ENCODE peak calls at places on chromosome 21, in nine cellular contexts. V is thyroid gland, I is transverse colon, O is gastrocnemius medialis, Z is body of pancreas, N is breast epithelium, F is IMR-90, K is right lobe of liver, J is heart left ventricle. H is an unnamed sample.

GRCh38 chr21:34871026-34871908 is 177.8 kb downstream of the RUNX1 start:
- DNase-seq in O (no peak), Z (no peak), I (no peak), V (no peak), K (no peak), J (no peak), N (no peak), F (no peak), H (no peak)

GRCh38 chr21:42724226-42724920 is 71.0 kb downstream of the PDE9A start:
- DNase-seq in V (peak; percentile 41), K (no peak), F (peak; percentile 92), I (peak; percentile 84), Z (no peak), J (peak; percentile 64), O (no peak), N (no peak), H (no peak)

GRCh38 chr21:39669976-39670671 is 57.4 kb downstream of the B3GALT5 start:
- DNase-seq in V (peak; percentile 66), K (no peak), Z (no peak), J (no peak), F (no peak), I (peak; percentile 72), N (no peak), O (no peak), H (no peak)

GRCh38 chr21:41948404-41948895 is 5.4 kb downstream of the C2CD2 start:
- DNase-seq in O (no peak), F (no peak), Z (no peak), N (no peak), J (peak; percentile 5), I (no peak), K (no peak), V (no peak), H (no peak)

GRCh38 chr21:46150491-46151121 is 4.8 kb downstream of the FTCD start:
- DNase-seq in F (no peak), V (no peak), O (peak; percentile 6), J (no peak), I (peak; percentile 6), Z (no peak), K (peak; percentile 58), N (peak; percentile 45), H (peak; percentile 10)

GRCh38 chr21:29546071-29546470 is 247.3 kb downstream of the BACH1 start:
- DNase-seq in O (no peak), V (no peak), Z (no peak), F (peak; percentile 22), K (no peak), N (no peak), J (no peak), I (no peak), H (no peak)

GRCh38 chr21:27648560-27648959 is 681.7 kb upstream of the ADAMTS5 start:
- DNase-seq in V (no peak), N (no peak), K (no peak), I (no peak), Z (no peak), F (peak; percentile 90), O (no peak), J (no peak), H (no peak)

GRCh38 chr21:38386967-38387366 is 111.3 kb downstream of the ERG start:
- DNase-seq in I (no peak), V (no peak), K (no peak), J (no peak), N (no peak), F (no peak), Z (no peak), O (no peak), H (no peak)

GRCh38 chr21:17461582-17461981 is 51.3 kb upstream of the CXADR start:
- DNase-seq in O (no peak), V (no peak), F (peak; percentile 43), J (no peak), N (no peak), I (no peak), Z (peak; percentile 23), K (no peak), H (no peak)

GRCh38 chr21:34086887-34087306 is 13.5 kb downstream of the MRPS6 start:
- DNase-seq in N (no peak), O (no peak), J (peak; percentile 36), F (no peak), K (no peak), I (no peak), Z (no peak), V (peak; percentile 77), H (no peak)

GRCh38 chr21:17414766-17415165 is 98.1 kb upstream of the CXADR start:
- DNase-seq in I (no peak), V (no peak), Z (peak; percentile 21), F (no peak), O (no peak), J (no peak), K (no peak), N (no peak), H (no peak)

GRCh38 chr21:26077523-26077922 is 93.0 kb downstream of the APP start:
- DNase-seq in J (peak; percentile 35), N (no peak), F (peak; percentile 71), K (no peak), Z (no peak), I (no peak), V (no peak), O (no peak), H (no peak)

GRCh38 chr21:46603228-46603627 is 1.7 kb downstream of the S100B start:
- DNase-seq in F (no peak), J (no peak), V (no peak), N (no peak), I (no peak), O (no peak), Z (no peak), K (no peak), H (no peak)

DNA sequence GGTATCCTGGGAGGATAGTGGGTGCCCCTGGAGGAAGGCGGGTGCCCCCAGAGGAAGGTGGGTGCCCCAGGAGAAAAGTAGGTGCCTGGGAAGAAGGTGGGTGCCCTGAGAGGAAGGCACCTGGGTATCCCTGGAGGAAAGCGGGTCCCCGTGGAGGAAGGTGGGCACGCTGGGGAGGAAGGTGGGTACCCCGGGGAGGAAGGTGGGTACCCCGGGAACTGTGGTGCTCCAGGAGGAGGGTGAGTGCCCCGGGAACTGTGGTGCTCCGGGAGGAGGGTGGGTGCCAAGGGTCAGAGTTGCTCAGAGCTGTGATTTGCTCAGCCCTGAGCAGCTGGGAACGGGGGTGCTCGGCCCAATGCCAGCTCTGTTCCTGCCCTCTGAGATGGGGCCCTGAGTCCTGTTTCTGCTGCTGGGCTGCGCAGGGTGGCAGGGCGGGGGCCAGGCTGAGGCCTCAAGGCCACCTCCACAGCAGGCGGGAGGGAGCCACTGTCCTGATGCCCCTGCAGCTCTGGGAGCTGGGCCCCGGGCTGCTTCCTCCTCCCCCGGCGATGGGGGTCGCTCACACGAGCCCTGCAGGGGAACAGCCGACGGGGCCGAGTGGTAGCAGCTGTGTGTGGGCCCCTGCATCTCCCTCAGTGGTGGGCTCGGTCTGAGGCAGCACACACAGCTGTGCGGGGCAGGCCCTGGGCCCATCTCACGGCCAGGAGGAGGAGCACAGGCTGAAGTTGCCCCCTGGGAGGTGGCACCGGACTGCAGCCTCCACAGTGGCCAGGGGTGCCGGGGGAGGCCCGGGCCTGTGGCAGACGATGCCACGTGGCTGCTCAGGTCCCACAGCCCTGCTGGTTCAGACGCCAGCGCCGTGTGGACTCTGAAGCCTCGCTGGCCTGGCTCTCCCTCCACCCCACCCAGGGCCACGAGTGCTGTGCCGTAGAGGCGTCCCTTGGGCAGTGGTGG is 57.4 kb downstream of the SLX9 start:
- DNase-seq in F (no peak), J (peak; percentile 13), K (no peak), Z (no peak), I (no peak), O (no peak), N (no peak), V (no peak), H (no peak)
- H3K27ac ChIP-seq in F (no peak overlapping the region), J (no peak overlapping the region), K (no peak overlapping the region), Z (no peak overlapping the region), I (no peak overlapping the region), O (no peak overlapping the region), N (no peak overlapping the region), V (no peak overlapping the region), H (no peak overlapping the region)

DNA sequence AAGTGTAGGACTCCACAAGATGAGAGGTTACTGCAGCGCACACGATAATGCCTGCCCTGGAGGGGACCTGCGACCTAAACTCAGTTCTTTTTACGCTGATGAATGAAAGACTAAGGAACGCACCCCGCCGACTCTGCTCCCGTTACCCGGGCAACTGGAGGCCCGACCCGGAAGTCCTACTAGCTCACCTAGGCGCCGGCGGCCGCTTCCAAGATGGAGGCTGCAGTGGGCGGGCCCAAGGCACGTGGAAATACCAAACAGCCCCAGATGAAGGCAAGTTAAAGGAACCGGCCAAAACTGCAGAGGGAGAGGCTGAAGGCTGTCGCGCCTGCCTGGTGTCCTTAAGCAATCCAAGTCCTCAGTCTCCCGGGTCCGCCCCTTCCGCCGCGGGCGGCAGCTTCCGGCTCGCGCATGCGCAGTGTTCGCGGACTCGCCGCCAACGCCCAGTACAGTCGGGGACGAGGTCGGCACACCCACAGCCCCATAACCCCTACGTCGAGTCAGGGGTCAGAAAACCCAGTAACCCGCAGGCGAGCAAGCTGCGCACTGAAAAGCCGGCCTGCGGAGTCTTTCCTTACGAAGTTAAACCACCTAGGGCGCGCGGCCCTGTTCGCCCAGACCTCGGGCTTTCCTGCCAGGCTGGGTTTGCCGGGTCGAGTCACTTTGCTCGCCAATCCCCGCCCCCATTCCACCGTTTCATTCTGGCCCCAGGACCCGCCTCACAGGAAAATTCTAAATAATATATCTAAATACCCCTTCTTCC is at the start of gene SETD4:
- DNase-seq in N (peak; percentile 85), O (peak; percentile 89), V (peak; percentile 88), F (peak; percentile 92), I (peak; percentile 94), K (peak; percentile 94), Z (peak; percentile 92), J (peak; percentile 94), H (peak; percentile 95)
- TF ChIP-seq POLR2A in N (peak; percentile 88), O (peak; percentile 77), V (no peak), F (peak; percentile 48), I (peak; percentile 95), K (peak; percentile 94), Z (peak; percentile 67), J (peak; percentile 89), H (peak; percentile 71)

GRCh38 chr21:43893536-43894205 is 28.6 kb downstream of the AGPAT3 start:
- DNase-seq in Z (no peak), I (no peak), K (no peak), N (no peak), F (no peak), J (no peak), O (no peak), V (no peak), H (no peak)
- H3K27ac ChIP-seq in Z (no peak overlapping the region), I (no peak overlapping the region), K (no peak overlapping the region), N (no peak overlapping the region), F (no peak overlapping the region), J (peak overlapping the region; percentile 17), O (peak overlapping the region; percentile 40), V (peak overlapping the region; percentile 41), H (no peak overlapping the region)

GRCh38 chr21:43938751-43939442 is 73.2 kb upstream of the TRAPPC10 start:
- DNase-seq in K (peak; percentile 80), Z (peak; percentile 81), V (peak; percentile 82), J (peak; percentile 79), I (peak; percentile 87), O (peak; percentile 82), N (peak; percentile 75), F (peak; percentile 59), H (no peak)

GRCh38 chr21:43937051-43937832 is 72.2 kb downstream of the AGPAT3 start:
- DNase-seq in F (no peak), Z (no peak), I (no peak), K (no peak), V (no peak), J (peak; percentile 4), N (no peak), O (no peak), H (no peak)

GRCh38 chr21:43936186-43936967 is 71.4 kb downstream of the AGPAT3 start:
- DNase-seq in F (no peak), V (peak; percentile 32), N (no peak), K (no peak), I (no peak), O (no peak), Z (no peak), J (no peak), H (no peak)

GRCh38 chr21:43939443-43940328 is 72.4 kb upstream of the TRAPPC10 start:
- DNase-seq in J (peak; percentile 20), I (no peak), N (no peak), K (no peak), V (no peak), O (no peak), Z (no peak), F (no peak), H (no peak)

GRCh38 chr21:43937898-43938309 is 72.9 kb downstream of the AGPAT3 start:
- DNase-seq in I (no peak), O (no peak), N (no peak), Z (no peak), K (no peak), V (no peak), F (no peak), J (peak; percentile 9), H (no peak)
- TF ChIP-seq POLR2A in I (no peak), O (no peak), N (no peak), Z (no peak), K (no peak), V (no peak), F (no peak), J (no peak), H (no peak)